ENCODE peak calls at places on chromosomes 12 and 14, in ten cellular contexts. One of them, this sample, is unnamed. For H3K9me3, the result is how much of the 10 kb centered on the place peaks cover.

GRCh38 chr12:51404627-51405026 is 13.4 kb upstream of the GALNT6 start:
- DNase-seq in PC-9: no peak
- DNase-seq in adrenal gland: no peak
- DNase-seq in naive thymus-derived CD4-positive, alpha-beta T cell: no peak
- DNase-seq in body of pancreas: no peak
- DNase-seq in fibroblast of lung: no peak
- DNase-seq in prostate gland: no peak
- DNase-seq in HepG2: no peak
- DNase-seq in uterus: no peak
- DNase-seq in colonic mucosa: no peak
- DNase-seq in this sample: no peak

GRCh38 chr12:6771091-6771495 is 1.2 kb upstream of the LAG3 start:
- DNase-seq in PC-9: no peak
- DNase-seq in adrenal gland: no peak
- DNase-seq in naive thymus-derived CD4-positive, alpha-beta T cell: no peak
- DNase-seq in body of pancreas: no peak
- DNase-seq in fibroblast of lung: no peak
- DNase-seq in prostate gland: no peak
- DNase-seq in HepG2: no peak
- DNase-seq in uterus: no peak
- DNase-seq in colonic mucosa: no peak
- DNase-seq in this sample: no peak

GRCh38 chr14:35988972-35989690 is 163.0 kb downstream of the BRMS1L start:
- DNase-seq in PC-9: no peak
- DNase-seq in adrenal gland: no peak
- DNase-seq in naive thymus-derived CD4-positive, alpha-beta T cell: no peak
- DNase-seq in body of pancreas: no peak
- DNase-seq in fibroblast of lung: no peak
- DNase-seq in prostate gland: no peak
- DNase-seq in HepG2: no peak
- DNase-seq in uterus: no peak
- DNase-seq in colonic mucosa: no peak
- DNase-seq in this sample: no peak

GRCh38 chr12:12474931-12475485 is 87.7 kb downstream of the DUSP16 start:
- DNase-seq in PC-9: no peak
- DNase-seq in adrenal gland: no peak
- DNase-seq in naive thymus-derived CD4-positive, alpha-beta T cell: no peak
- DNase-seq in body of pancreas: no peak
- DNase-seq in fibroblast of lung: no peak
- DNase-seq in prostate gland: no peak
- DNase-seq in HepG2: no peak
- DNase-seq in uterus: no peak
- DNase-seq in colonic mucosa: no peak
- DNase-seq in this sample: no peak

GRCh38 chr12:108689314-108690190 is 41.8 kb downstream of the CORO1C start:
- DNase-seq in PC-9: no peak
- DNase-seq in adrenal gland: no peak
- DNase-seq in naive thymus-derived CD4-positive, alpha-beta T cell: no peak
- DNase-seq in body of pancreas: no peak
- DNase-seq in fibroblast of lung: peak
- DNase-seq in prostate gland: peak
- DNase-seq in HepG2: peak
- DNase-seq in uterus: no peak
- DNase-seq in colonic mucosa: no peak
- DNase-seq in this sample: no peak

GRCh38 chr12:116609715-116610114 is 50.5 kb downstream of the MAP1LC3B2 start:
- DNase-seq in PC-9: no peak
- DNase-seq in adrenal gland: no peak
- DNase-seq in naive thymus-derived CD4-positive, alpha-beta T cell: no peak
- DNase-seq in body of pancreas: no peak
- DNase-seq in fibroblast of lung: no peak
- DNase-seq in prostate gland: no peak
- DNase-seq in HepG2: no peak
- DNase-seq in uterus: no peak
- DNase-seq in colonic mucosa: peak
- DNase-seq in this sample: peak

GRCh38 chr12:27163048-27163715 is 80.8 kb upstream of the C12orf71 start:
- DNase-seq in PC-9: no peak
- DNase-seq in adrenal gland: no peak
- DNase-seq in naive thymus-derived CD4-positive, alpha-beta T cell: no peak
- DNase-seq in body of pancreas: no peak
- DNase-seq in fibroblast of lung: no peak
- DNase-seq in prostate gland: no peak
- DNase-seq in HepG2: no peak
- DNase-seq in uterus: no peak
- DNase-seq in colonic mucosa: no peak
- DNase-seq in this sample: no peak

GRCh38 chr12:100858658-100859057 is 64.1 kb downstream of the ANO4 start:
- DNase-seq in PC-9: no peak
- DNase-seq in adrenal gland: no peak
- DNase-seq in naive thymus-derived CD4-positive, alpha-beta T cell: no peak
- DNase-seq in body of pancreas: no peak
- DNase-seq in fibroblast of lung: no peak
- DNase-seq in prostate gland: no peak
- DNase-seq in HepG2: no peak
- DNase-seq in uterus: no peak
- DNase-seq in colonic mucosa: no peak
- DNase-seq in this sample: no peak

GRCh38 chr14:69153848-69154208 is 909 bp upstream of the DCAF5 start:
- DNase-seq in PC-9: no peak
- DNase-seq in adrenal gland: peak
- DNase-seq in naive thymus-derived CD4-positive, alpha-beta T cell: no peak
- DNase-seq in body of pancreas: peak
- DNase-seq in fibroblast of lung: no peak
- DNase-seq in prostate gland: peak
- DNase-seq in HepG2: peak
- DNase-seq in uterus: peak
- DNase-seq in colonic mucosa: peak
- DNase-seq in this sample: no peak

DNA sequence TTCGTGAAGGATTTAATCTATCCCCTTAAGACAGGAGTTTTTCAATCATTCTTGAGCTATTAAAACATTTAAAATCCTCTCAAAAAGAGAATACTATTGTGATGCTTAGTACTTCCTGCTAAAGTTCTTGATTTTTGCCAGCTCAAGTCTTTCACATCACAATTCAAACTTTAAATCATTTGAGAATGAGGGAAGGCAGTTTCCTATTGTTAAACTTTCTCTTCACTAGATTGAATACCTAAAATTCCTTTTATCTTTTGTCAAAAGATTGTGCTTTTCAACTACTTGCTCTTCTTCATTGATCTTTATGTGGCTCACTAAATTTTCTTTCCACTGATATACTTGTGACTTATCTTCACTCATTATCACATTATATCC is 44.1 kb downstream of the ABCD2 start:
- DNase-seq in PC-9: no peak
- DNase-seq in adrenal gland: no peak
- DNase-seq in naive thymus-derived CD4-positive, alpha-beta T cell: no peak
- DNase-seq in body of pancreas: no peak
- DNase-seq in fibroblast of lung: no peak
- DNase-seq in prostate gland: no peak
- DNase-seq in HepG2: no peak
- DNase-seq in uterus: no peak
- DNase-seq in colonic mucosa: no peak
- DNase-seq in this sample: no peak
- H3K4me3 ChIP-seq in PC-9: no peak
- H3K4me3 ChIP-seq in adrenal gland: no peak
- H3K4me3 ChIP-seq in naive thymus-derived CD4-positive, alpha-beta T cell: no peak
- H3K4me3 ChIP-seq in body of pancreas: no peak
- H3K4me3 ChIP-seq in fibroblast of lung: no peak
- H3K4me3 ChIP-seq in prostate gland: no peak
- H3K4me3 ChIP-seq in HepG2: no peak
- H3K4me3 ChIP-seq in uterus: no peak
- H3K4me3 ChIP-seq in colonic mucosa: no peak
- H3K4me3 ChIP-seq in this sample: no peak

GRCh38 chr14:99685061-99685995 is 1.2 kb downstream of the CYP46A1 start:
- DNase-seq in PC-9: no peak
- DNase-seq in adrenal gland: no peak
- DNase-seq in naive thymus-derived CD4-positive, alpha-beta T cell: no peak
- DNase-seq in body of pancreas: no peak
- DNase-seq in fibroblast of lung: no peak
- DNase-seq in prostate gland: no peak
- DNase-seq in HepG2: no peak
- DNase-seq in uterus: peak
- DNase-seq in colonic mucosa: no peak
- DNase-seq in this sample: no peak
- H3K27ac ChIP-seq in PC-9: no peak
- H3K27ac ChIP-seq in adrenal gland: no peak
- H3K27ac ChIP-seq in naive thymus-derived CD4-positive, alpha-beta T cell: no peak
- H3K27ac ChIP-seq in body of pancreas: no peak
- H3K27ac ChIP-seq in fibroblast of lung: no peak
- H3K27ac ChIP-seq in prostate gland: no peak
- H3K27ac ChIP-seq in HepG2: no peak
- H3K27ac ChIP-seq in uterus: no peak
- H3K27ac ChIP-seq in colonic mucosa: no peak
- H3K27ac ChIP-seq in this sample: no peak

DNA sequence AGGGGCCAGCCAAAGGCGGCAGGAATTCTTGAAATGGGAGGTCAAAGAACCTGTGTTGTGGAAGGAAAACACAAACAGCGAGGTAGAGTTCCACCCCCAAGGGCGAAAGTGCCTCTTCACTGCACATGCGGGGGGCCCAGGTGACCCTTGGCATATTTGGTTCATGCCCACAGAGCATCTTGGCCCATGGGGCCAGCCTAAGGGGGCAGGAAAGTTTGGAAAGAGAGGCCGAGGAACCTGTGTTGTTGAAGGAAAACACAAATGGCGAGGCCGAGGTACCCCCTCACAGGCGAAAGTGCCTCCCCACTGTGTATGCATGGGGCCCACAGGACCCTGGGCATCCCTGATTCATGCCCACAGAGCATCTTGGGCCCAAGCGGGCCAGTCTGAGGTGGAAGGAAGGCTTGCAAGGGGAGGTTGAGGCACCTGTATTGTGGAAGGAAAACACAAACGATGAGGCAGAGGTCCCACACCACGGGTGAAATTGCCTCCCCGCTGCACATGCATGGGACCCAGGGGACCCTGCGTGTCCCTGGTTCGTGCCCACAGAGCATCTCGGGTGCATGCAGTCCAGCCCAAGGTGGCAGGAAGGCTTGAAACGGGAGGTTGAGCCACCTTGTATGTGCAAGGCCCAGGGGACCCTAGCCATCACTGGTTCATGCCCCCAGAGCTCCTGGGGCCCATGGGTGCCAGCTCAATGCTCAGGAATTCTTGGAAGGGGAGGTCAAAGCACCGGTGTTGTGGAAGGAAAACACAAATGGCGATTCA is 384.1 kb downstream of the ALG10 start:
- DNase-seq in PC-9: no peak
- DNase-seq in adrenal gland: peak
- DNase-seq in naive thymus-derived CD4-positive, alpha-beta T cell: no peak
- DNase-seq in body of pancreas: peak
- DNase-seq in fibroblast of lung: no peak
- DNase-seq in prostate gland: no peak
- DNase-seq in HepG2: no peak
- DNase-seq in uterus: peak
- DNase-seq in colonic mucosa: peak
- DNase-seq in this sample: no peak
- H3K9me3 ChIP-seq in PC-9: under half
- H3K9me3 ChIP-seq in adrenal gland: under half
- H3K9me3 ChIP-seq in naive thymus-derived CD4-positive, alpha-beta T cell: under half
- H3K9me3 ChIP-seq in body of pancreas: under half
- H3K9me3 ChIP-seq in fibroblast of lung: under half
- H3K9me3 ChIP-seq in prostate gland: under half
- H3K9me3 ChIP-seq in HepG2: half or more
- H3K9me3 ChIP-seq in uterus: under half
- H3K9me3 ChIP-seq in colonic mucosa: under half
- H3K9me3 ChIP-seq in this sample: under half

GRCh38 chr12:127729381-127729780 is 537.6 kb upstream of the TMEM132C start:
- DNase-seq in PC-9: no peak
- DNase-seq in adrenal gland: no peak
- DNase-seq in naive thymus-derived CD4-positive, alpha-beta T cell: no peak
- DNase-seq in body of pancreas: no peak
- DNase-seq in fibroblast of lung: no peak
- DNase-seq in prostate gland: no peak
- DNase-seq in HepG2: no peak
- DNase-seq in uterus: no peak
- DNase-seq in colonic mucosa: no peak
- DNase-seq in this sample: no peak
- H3K4me3 ChIP-seq in PC-9: no peak
- H3K4me3 ChIP-seq in adrenal gland: no peak
- H3K4me3 ChIP-seq in naive thymus-derived CD4-positive, alpha-beta T cell: no peak
- H3K4me3 ChIP-seq in body of pancreas: no peak
- H3K4me3 ChIP-seq in fibroblast of lung: no peak
- H3K4me3 ChIP-seq in prostate gland: no peak
- H3K4me3 ChIP-seq in HepG2: no peak
- H3K4me3 ChIP-seq in uterus: no peak
- H3K4me3 ChIP-seq in colonic mucosa: no peak
- H3K4me3 ChIP-seq in this sample: no peak

This sample was measured in CD8-positive, alpha-beta T cell.